ENCODE peak calls at places on chromosomes 13 and 19, in seven cellular contexts. P is CD4-positive, alpha-beta T cell; V is omental fat pad; T is choroid plexus epithelial cell; G is tibial nerve; Z is psoas muscle; I is Calu3. U is an unnamed sample.

GRCh38 chr19:41239363-41239762 is 20.3 kb downstream of the AXL start:
- DNase-seq in P (no peak), V (no peak), T (no peak), G (no peak), Z (no peak), I (no peak), U (no peak)

GRCh38 chr13:103007427-103007762 is 58.8 kb downstream of the SLC10A2 start:
- DNase-seq in P (no peak), V (no peak), T (no peak), G (no peak), Z (no peak), I (no peak), U (no peak)

GRCh38 chr19:45471866-45472556 is 4.2 kb downstream of the FOSB start:
- DNase-seq in P (no peak), V (no peak), T (no peak), G (no peak), Z (no peak), I (no peak), U (no peak)

GRCh38 chr13:21458457-21458815 is 667 bp downstream of the ZDHHC20 start:
- DNase-seq in P (peak), V (no peak), T (peak), G (no peak), Z (peak), I (peak), U (peak)

GRCh38 chr19:13347351-13347750 is 158.9 kb downstream of the CACNA1A start:
- DNase-seq in P (no peak), V (no peak), T (no peak), G (no peak), Z (no peak), I (no peak), U (no peak)

GRCh38 chr13:51681037-51681678 is 96.9 kb downstream of the WDFY2 start:
- DNase-seq in P (no peak), V (no peak), T (peak), G (no peak), Z (no peak), I (no peak), U (peak)

GRCh38 chr19:56253737-56254136 is 18.8 kb upstream of the EDDM13 start:
- DNase-seq in P (no peak), V (no peak), T (peak), G (no peak), Z (no peak), I (peak), U (peak)

GRCh38 chr19:2967972-2968371 is 9.4 kb upstream of the TLE6 start:
- DNase-seq in P (no peak), V (no peak), T (no peak), G (no peak), Z (no peak), I (no peak), U (no peak)

GRCh38 chr13:29435125-29435911 is 160.2 kb downstream of the SLC7A1 start:
- DNase-seq in P (no peak), V (no peak), T (peak), G (no peak), Z (no peak), I (no peak), U (peak)

GRCh38 chr13:77351326-77351725 is 24.4 kb upstream of the MYCBP2 start:
- DNase-seq in P (no peak), V (no peak), T (no peak), G (no peak), Z (no peak), I (no peak), U (no peak)

GRCh38 chr19:7260161-7260560 is 34.1 kb downstream of the INSR start:
- DNase-seq in P (no peak), V (no peak), T (no peak), G (no peak), Z (no peak), I (no peak), U (no peak)

GRCh38 chr19:46916971-46917370 is 56.2 kb downstream of the ARHGAP35 start:
- DNase-seq in P (no peak), V (no peak), T (no peak), G (no peak), Z (no peak), I (no peak), U (no peak)

GRCh38 chr19:51128227-51128626 is 3.5 kb downstream of the SIGLEC9 start:
- DNase-seq in P (no peak), V (no peak), T (no peak), G (no peak), Z (no peak), I (no peak), U (no peak)

GRCh38 chr13:35855531-35856019 is 275.6 kb downstream of the DCLK1 start:
- DNase-seq in P (no peak), V (no peak), T (no peak), G (no peak), Z (no peak), I (peak), U (no peak)

GRCh38 chr13:76944457-76944856 is 3.9 kb upstream of the ACOD1 start:
- DNase-seq in P (no peak), V (no peak), T (peak), G (no peak), Z (no peak), I (no peak), U (peak)

GRCh38 chr19:20664917-20665781 is 3.8 kb upstream of the ZNF626 start:
- DNase-seq in P (no peak), V (no peak), T (peak), G (no peak), Z (peak), I (no peak), U (peak)

GRCh38 chr19:16088985-16089846 is 12.9 kb downstream of the TPM4 start:
- DNase-seq in P (no peak), V (no peak), T (no peak), G (no peak), Z (no peak), I (peak), U (no peak)

GRCh38 chr19:14432817-14433453 is at the start of gene PKN1:
- DNase-seq in P (no peak), V (no peak), T (no peak), G (no peak), Z (peak), I (peak), U (no peak)

GRCh38 chr13:26449063-26449848 is 108.2 kb upstream of the WASF3 start:
- DNase-seq in P (no peak), V (no peak), T (no peak), G (no peak), Z (no peak), I (no peak), U (no peak)

GRCh38 chr19:4676955-4677731 is 7.0 kb upstream of the MYDGF start:
- DNase-seq in P (no peak), V (no peak), T (peak), G (no peak), Z (peak), I (peak), U (peak)

GRCh38 chr19:45638930-45639729 is at the start of gene EML2:
- DNase-seq in P (peak), V (no peak), T (peak), G (no peak), Z (peak), I (peak), U (no peak)

GRCh38 chr19:17488593-17489391 is 18.5 kb downstream of the SLC27A1 start:
- DNase-seq in P (no peak), V (peak), T (no peak), G (no peak), Z (no peak), I (peak), U (no peak)

GRCh38 chr19:55626350-55626749 is 2.0 kb upstream of the ZNF784 start:
- DNase-seq in P (peak), V (no peak), T (no peak), G (no peak), Z (no peak), I (no peak), U (no peak)

GRCh38 chr19:39093761-39094160 is 9.6 kb downstream of the ACP7 start:
- DNase-seq in P (no peak), V (no peak), T (peak), G (no peak), Z (no peak), I (no peak), U (peak)

GRCh38 chr19:14556662-14557188 is 15.1 kb downstream of the NDUFB7 start:
- DNase-seq in P (peak), V (peak), T (peak), G (peak), Z (peak), I (peak), U (peak)

GRCh38 chr13:26074706-26075105 is 22.9 kb upstream of the SHISA2 start:
- DNase-seq in P (no peak), V (no peak), T (peak), G (no peak), Z (no peak), I (peak), U (peak)

GRCh38 chr19:58098682-58098998 is 609 bp upstream of the ZSCAN18 start:
- DNase-seq in P (no peak), V (no peak), T (no peak), G (no peak), Z (no peak), I (no peak), U (no peak)

GRCh38 chr19:24078688-24079087 is 8.3 kb upstream of the ZNF254 start:
- DNase-seq in P (no peak), V (no peak), T (no peak), G (no peak), Z (no peak), I (no peak), U (no peak)

GRCh38 chr19:49580264-49581006 is at the start of gene NOSIP:
- DNase-seq in P (peak), V (peak), T (peak), G (peak), Z (peak), I (peak), U (peak)

GRCh38 chr13:68261105-68261504 is 1031.0 kb upstream of the PCDH9 start:
- DNase-seq in P (no peak), V (no peak), T (no peak), G (no peak), Z (no peak), I (no peak), U (no peak)

GRCh38 chr19:37925212-37925611 is 18.2 kb downstream of the SIPA1L3 start:
- DNase-seq in P (no peak), V (no peak), T (no peak), G (no peak), Z (no peak), I (no peak), U (no peak)

DNA sequence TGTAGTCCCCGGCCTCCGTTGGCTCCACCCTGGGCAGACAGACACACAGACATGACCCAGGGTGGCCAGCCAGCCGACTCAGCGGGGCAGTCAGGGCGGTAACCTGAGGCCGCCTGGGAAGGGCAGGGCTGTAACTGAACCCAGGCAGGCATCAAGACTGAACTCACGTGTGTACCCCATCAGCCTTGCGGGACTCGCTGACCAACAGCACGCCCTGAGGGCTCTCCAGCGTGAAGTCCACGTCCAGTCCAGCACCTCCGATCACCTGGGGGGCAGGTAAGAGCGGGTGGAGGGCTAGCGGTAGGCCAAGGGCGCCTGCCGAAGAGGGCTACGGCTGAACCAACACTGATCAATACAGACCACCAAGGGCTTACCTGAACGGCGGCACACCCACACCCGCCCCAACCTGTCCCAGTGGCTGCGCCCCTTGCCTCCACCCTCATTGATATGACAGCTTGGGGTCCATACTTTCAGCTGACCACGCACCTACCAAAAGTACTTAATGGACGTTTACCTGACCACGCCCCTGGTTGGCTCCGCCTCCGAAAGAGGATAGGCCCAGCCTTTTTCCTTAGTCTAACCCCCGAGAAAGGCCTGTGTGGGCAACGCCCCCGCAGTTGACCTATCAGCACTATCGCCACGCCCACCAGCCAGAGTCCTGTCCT is 791 bp downstream of the TMED1 start:
- DNase-seq in P (no peak), V (no peak), T (no peak), G (no peak), Z (peak), I (no peak), U (no peak)
- TF ChIP-seq CTCF in P (no peak), V (no peak), T (no peak), G (no peak), Z (no peak), I (no peak), U (no peak)

GRCh38 chr13:37364024-37364423 is 234.5 kb downstream of the POSTN start:
- DNase-seq in P (no peak), V (no peak), T (no peak), G (no peak), Z (no peak), I (no peak), U (peak)
- TF ChIP-seq CTCF in P (no peak), V (no peak), T (no peak), G (no peak), Z (no peak), I (no peak), U (no peak)

DNA sequence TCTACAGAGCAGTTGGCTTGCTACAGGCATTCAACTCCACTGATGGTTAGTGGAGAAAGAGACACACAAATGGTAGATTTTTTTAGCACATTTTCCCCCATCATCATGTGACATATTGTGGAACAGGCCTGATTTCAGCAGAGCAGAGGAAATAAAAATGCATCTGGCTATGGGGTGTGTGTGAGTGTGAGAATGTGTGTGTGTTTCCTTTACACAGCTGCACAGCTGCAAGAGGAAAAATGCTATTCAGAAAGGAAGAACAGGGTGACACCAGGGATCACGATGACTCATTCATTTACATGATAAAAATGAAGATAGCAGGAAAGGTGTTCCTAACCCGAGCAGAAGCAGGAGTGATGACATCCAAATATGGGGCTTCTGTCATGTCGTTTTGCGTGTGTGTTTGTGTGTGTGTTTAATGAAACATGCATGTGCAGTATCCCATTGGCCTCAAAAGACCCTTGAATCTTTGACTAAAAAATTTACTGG is 469.5 kb upstream of the TSHZ3 start:
- DNase-seq in P (no peak), V (no peak), T (no peak), G (no peak), Z (no peak), I (no peak), U (no peak)
- TF ChIP-seq CTCF in P (no peak), V (no peak), T (no peak), G (no peak), Z (no peak), I (no peak), U (no peak)

DNA sequence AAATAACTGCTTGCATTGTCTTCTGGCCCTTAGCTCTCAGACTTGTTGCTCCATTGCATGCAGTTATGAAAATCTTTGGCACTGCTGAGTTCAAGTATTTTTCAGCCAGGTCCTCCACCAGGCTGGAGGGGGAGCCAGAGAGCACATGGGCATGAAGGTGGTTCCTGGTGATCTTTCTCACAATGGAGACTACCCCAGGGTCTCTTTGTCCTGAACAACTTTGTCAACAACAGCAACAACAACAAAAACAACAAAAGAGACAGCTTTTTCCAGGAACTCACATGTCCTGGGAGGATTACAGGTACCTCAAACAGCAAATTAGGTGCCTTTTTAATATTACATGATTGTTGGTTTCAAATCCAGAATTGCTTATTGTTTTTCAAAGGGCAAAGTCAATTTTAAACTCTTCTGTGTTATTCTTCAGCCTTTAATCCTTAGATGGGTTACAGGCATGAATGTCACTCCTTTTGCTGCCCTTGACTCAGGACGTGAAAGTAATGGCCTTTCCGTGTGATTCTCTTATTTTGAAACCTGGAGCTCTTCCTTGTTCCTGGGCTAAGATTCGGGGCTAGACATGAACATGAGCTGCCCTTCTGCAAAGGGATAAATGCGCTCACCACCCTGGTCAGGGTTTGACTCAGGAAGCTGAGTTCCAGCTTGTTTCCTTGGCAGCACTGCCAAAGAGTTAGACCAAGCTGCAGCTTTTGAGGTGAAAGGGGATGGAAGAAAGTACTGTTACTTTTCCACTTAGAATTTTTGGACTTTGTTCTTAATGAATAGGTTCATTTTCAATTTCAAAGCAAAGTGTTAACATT is 1.8 kb downstream of the RGCC start:
- DNase-seq in P (peak), V (no peak), T (peak), G (no peak), Z (no peak), I (peak), U (peak)
- TF ChIP-seq CTCF in P (peak), V (no peak), T (peak), G (peak), Z (peak), I (peak), U (peak)

GRCh38 chr19:897442-898039 is 4.3 kb downstream of the RNU6-9 start:
- DNase-seq in P (no peak), V (no peak), T (no peak), G (no peak), Z (peak), I (no peak), U (no peak)
- TF ChIP-seq CTCF in P (no peak), V (no peak), T (peak), G (no peak), Z (no peak), I (no peak), U (no peak)

DNA sequence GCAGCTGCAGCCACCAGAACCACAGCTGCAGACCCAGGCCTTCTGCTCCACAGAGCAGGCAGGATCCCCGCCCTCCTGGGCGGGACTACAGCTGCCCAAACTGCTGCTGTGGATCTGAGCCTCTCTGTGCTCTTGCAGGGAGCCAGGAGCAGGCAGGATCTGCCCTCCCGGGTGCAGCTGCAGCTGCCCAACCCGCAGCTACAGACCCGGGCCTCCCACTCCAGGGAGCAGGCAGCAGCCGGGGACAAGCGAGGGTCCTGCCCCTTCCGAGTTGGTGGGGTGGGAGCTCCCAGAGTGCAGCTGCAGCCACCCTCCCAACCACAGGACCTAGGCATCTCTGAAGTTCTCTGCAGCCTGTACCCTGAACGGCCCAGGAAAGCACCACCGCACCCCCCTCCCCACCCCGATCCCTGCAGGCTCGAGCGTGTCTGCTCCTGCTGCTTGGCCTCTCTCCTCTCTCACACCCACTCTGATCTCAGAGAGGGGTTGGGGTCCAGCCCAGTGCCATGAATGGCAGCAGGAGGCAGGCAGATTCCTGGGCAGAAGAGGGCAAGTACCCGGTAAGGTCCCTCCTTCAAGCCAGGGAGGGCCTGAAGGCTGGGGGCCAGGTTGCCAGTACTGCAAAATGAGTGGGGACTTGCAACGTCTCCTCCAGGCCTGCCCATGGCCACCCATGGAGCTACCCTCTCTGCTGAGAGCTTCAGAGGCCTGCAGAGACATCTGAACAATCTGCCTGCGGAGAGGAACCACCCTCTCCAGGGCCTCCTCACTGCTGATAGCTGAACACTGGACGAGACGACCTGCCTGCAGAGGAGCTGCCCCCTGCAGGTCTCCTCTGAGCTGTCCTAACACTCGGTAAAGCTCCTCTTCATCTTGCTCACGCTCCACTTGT is 16.4 kb upstream of the EMP3 start:
- DNase-seq in P (no peak), V (no peak), T (peak), G (no peak), Z (no peak), I (no peak), U (no peak)
- TF ChIP-seq CTCF in P (no peak), V (no peak), T (peak), G (no peak), Z (peak), I (peak), U (peak)

GRCh38 chr13:42816538-42816937 is 35.2 kb downstream of the FAM216B start:
- DNase-seq in P (no peak), V (no peak), T (no peak), G (no peak), Z (no peak), I (no peak), U (no peak)
- TF ChIP-seq CTCF in P (no peak), V (no peak), T (peak), G (no peak), Z (no peak), I (no peak), U (peak)